ENCODE peak calls at places on chromosomes 16 and 17, in seven cellular contexts. V, D, O, E, U, P and S are unnamed samples.

GRCh38 chr17:16926591-16927451 is 45.1 kb downstream of the TNFRSF13B start:
- DNase-seq in V (no peak), D (no peak), O (no peak), E (no peak), U (peak; percentile 27), P (no peak), S (no peak)

GRCh38 chr17:35700157-35700556 is 31.3 kb upstream of the RASL10B start:
- DNase-seq in V (no peak), D (no peak), O (no peak), E (no peak), U (no peak), P (no peak), S (peak; percentile 66)

GRCh38 chr17:49952209-49952911 is 16.6 kb upstream of the DLX4 start:
- DNase-seq in V (no peak), D (peak; percentile 87), O (peak; percentile 81), E (peak; percentile 81), U (peak; percentile 95), P (peak; percentile 84), S (peak; percentile 56)

GRCh38 chr16:46662123-46662522 is 26.9 kb downstream of the VPS35 start:
- DNase-seq in V (no peak), D (no peak), O (no peak), E (no peak), U (no peak), P (no peak), S (no peak)

GRCh38 chr16:85718682-85719081 is 29.9 kb upstream of the GINS2 start:
- DNase-seq in V (no peak), D (peak; percentile 36), O (no peak), E (peak; percentile 56), U (peak; percentile 90), P (peak; percentile 26), S (no peak)

GRCh38 chr16:11700264-11701029 is 32.2 kb downstream of the SNN start:
- DNase-seq in V (no peak), D (no peak), O (no peak), E (no peak), U (no peak), P (no peak), S (peak; percentile 85)

GRCh38 chr16:85077039-85077438 is 35.2 kb downstream of the CIBAR2 start:
- DNase-seq in V (no peak), D (no peak), O (no peak), E (no peak), U (peak; percentile 74), P (no peak), S (no peak)

GRCh38 chr16:17261197-17261858 is 209.4 kb downstream of the XYLT1 start:
- DNase-seq in V (no peak), D (no peak), O (no peak), E (no peak), U (no peak), P (no peak), S (no peak)

GRCh38 chr17:56751145-56751743 is 82.5 kb downstream of the C17orf67 start:
- DNase-seq in V (no peak), D (no peak), O (no peak), E (no peak), U (no peak), P (no peak), S (no peak)

GRCh38 chr17:28865946-28866752 is 11.3 kb downstream of the ERAL1 start:
- DNase-seq in V (no peak), D (no peak), O (no peak), E (peak; percentile 61), U (no peak), P (no peak), S (no peak)

GRCh38 chr16:54140057-54140787 is 146.4 kb downstream of the IRX3 start:
- DNase-seq in V (no peak), D (no peak), O (no peak), E (no peak), U (no peak), P (no peak), S (peak; percentile 69)

GRCh38 chr17:28747801-28748750 is 4.3 kb downstream of the TRAF4 start:
- DNase-seq in V (no peak), D (peak; percentile 3), O (no peak), E (no peak), U (no peak), P (no peak), S (no peak)

GRCh38 chr17:59783221-59784016 is 76.0 kb downstream of the VMP1 start:
- DNase-seq in V (no peak), D (no peak), O (peak; percentile 77), E (peak; percentile 30), U (no peak), P (no peak), S (peak; percentile 90)

GRCh38 chr17:79340771-79341528 is 266.3 kb downstream of the ENGASE start:
- DNase-seq in V (peak; percentile 4), D (no peak), O (no peak), E (peak; percentile 81), U (no peak), P (no peak), S (no peak)

GRCh38 chr17:2735896-2736295 is 13.6 kb downstream of the CCDC92B start:
- DNase-seq in V (no peak), D (no peak), O (peak; percentile 75), E (no peak), U (no peak), P (no peak), S (no peak)

GRCh38 chr17:83155128-83156081 is 76.0 kb downstream of the METRNL start:
- DNase-seq in V (peak; percentile 81), D (peak; percentile 45), O (no peak), E (no peak), U (no peak), P (no peak), S (peak; percentile 61)

GRCh38 chr17:4617090-4617489 is 24.4 kb downstream of the ALOX15 start:
- DNase-seq in V (no peak), D (no peak), O (no peak), E (no peak), U (no peak), P (no peak), S (no peak)

GRCh38 chr16:88844412-88845118 is 12.2 kb downstream of the GALNS start:
- DNase-seq in V (no peak), D (no peak), O (no peak), E (peak; percentile 21), U (peak; percentile 84), P (no peak), S (no peak)

GRCh38 chr17:42895185-42895555 is 5.4 kb upstream of the G6PC1 start:
- DNase-seq in V (peak; percentile 49), D (no peak), O (peak; percentile 76), E (no peak), U (no peak), P (peak; percentile 80), S (peak; percentile 72)

GRCh38 chr16:66515543-66516171 is 34.3 kb downstream of the TK2 start:
- DNase-seq in V (no peak), D (no peak), O (peak; percentile 74), E (peak; percentile 27), U (peak; percentile 75), P (no peak), S (peak; percentile 73)

GRCh38 chr17:6240601-6241000 is 170.4 kb downstream of the WSCD1 start:
- DNase-seq in V (no peak), D (no peak), O (no peak), E (no peak), U (no peak), P (no peak), S (no peak)

GRCh38 chr17:41492771-41493170 is 3.1 kb upstream of the KRT36 start:
- DNase-seq in V (no peak), D (no peak), O (no peak), E (no peak), U (no peak), P (no peak), S (peak; percentile 33)

GRCh38 chr17:28033972-28034714 is 8.3 kb upstream of the NLK start:
- DNase-seq in V (peak; percentile 84), D (no peak), O (peak; percentile 36), E (no peak), U (no peak), P (no peak), S (peak; percentile 61)

GRCh38 chr16:898761-899677 is 71.8 kb downstream of the LMF1 start:
- DNase-seq in V (no peak), D (no peak), O (no peak), E (no peak), U (no peak), P (no peak), S (no peak)

GRCh38 chr17:48577946-48578615 is at the start of gene HOXB4:
- DNase-seq in V (no peak), D (peak; percentile 77), O (peak; percentile 86), E (peak; percentile 87), U (peak; percentile 89), P (no peak), S (peak; percentile 86)

GRCh38 chr16:50396770-50397525 is 28.2 kb upstream of the BRD7 start:
- DNase-seq in V (no peak), D (no peak), O (peak; percentile 93), E (no peak), U (no peak), P (no peak), S (peak; percentile 18)

GRCh38 chr16:63617047-63617989 is 1504.5 kb downstream of the CDH11 start:
- DNase-seq in V (no peak), D (no peak), O (peak; percentile 71), E (no peak), U (peak; percentile 16), P (peak; percentile 18), S (no peak)

GRCh38 chr17:49505854-49506253 is 10.8 kb downstream of the NGFR start:
- DNase-seq in V (no peak), D (no peak), O (no peak), E (no peak), U (no peak), P (no peak), S (no peak)

GRCh38 chr17:74133726-74134125 is 69.8 kb upstream of the RPL38 start:
- DNase-seq in V (no peak), D (no peak), O (no peak), E (no peak), U (no peak), P (no peak), S (no peak)

GRCh38 chr16:69465083-69465721 is 40.8 kb downstream of the CYB5B start:
- DNase-seq in V (no peak), D (no peak), O (no peak), E (no peak), U (no peak), P (no peak), S (peak; percentile 81)

GRCh38 chr16:19008770-19009169 is 25.0 kb downstream of the TMC7 start:
- DNase-seq in V (peak; percentile 76), D (no peak), O (no peak), E (no peak), U (no peak), P (no peak), S (peak; percentile 37)

GRCh38 chr16:66342294-66342900 is 24.1 kb upstream of the CDH5 start:
- DNase-seq in V (no peak), D (peak; percentile 59), O (peak; percentile 39), E (peak; percentile 50), U (peak; percentile 89), P (no peak), S (no peak)

GRCh38 chr17:57663326-57664070 is 81.6 kb downstream of the CCDC182 start:
- DNase-seq in V (no peak), D (no peak), O (no peak), E (no peak), U (no peak), P (no peak), S (peak; percentile 55)

GRCh38 chr16:12186774-12187335 is 210.3 kb downstream of the SNX29 start:
- DNase-seq in V (no peak), D (no peak), O (peak; percentile 93), E (no peak), U (no peak), P (no peak), S (no peak)